ENCODE peak calls at places on chromosome 21, in four cellular contexts. Y is H9, H is fibroblast of pulmonary artery, F is tibial artery. E is an unnamed sample.
A peak's percentile ranks its signal among the peaks of the same experiment; 100 is the strongest.

GRCh38 chr21:30994917-30995316 is 43.4 kb downstream of the KRTAP19-8 start:
- DNase-seq in F (no peak), H (no peak), Y (no peak), E (no peak)

GRCh38 chr21:26795866-26796329 is 49.3 kb downstream of the ADAMTS1 start:
- DNase-seq in H (peak; percentile 99), Y (no peak), F (peak; percentile 45), E (no peak)

GRCh38 chr21:34715518-34715917 is 46.7 kb downstream of the CLIC6 start:
- DNase-seq in H (no peak), Y (no peak), F (no peak), E (no peak)

GRCh38 chr21:17783816-17784598 is 35.1 kb downstream of the C21orf91 start:
- DNase-seq in H (no peak), Y (no peak), F (no peak), E (no peak)

GRCh38 chr21:32886339-32886738 is 114.8 kb upstream of the PAXBP1 start:
- DNase-seq in Y (no peak), H (no peak), F (no peak), E (no peak)

GRCh38 chr21:32940079-32941014 is 85.4 kb upstream of the OLIG2 start:
- DNase-seq in Y (peak; percentile 55), H (peak; percentile 62), F (no peak), E (peak; percentile 34)

GRCh38 chr21:34603710-34604057 is 11.2 kb downstream of the RCAN1 start:
- DNase-seq in F (no peak), H (no peak), Y (no peak), E (no peak)

GRCh38 chr21:17462276-17462981 is 50.4 kb upstream of the CXADR start:
- DNase-seq in F (no peak), H (peak; percentile 21), Y (no peak), E (no peak)

GRCh38 chr21:18951291-18952038 is 547.9 kb upstream of the TMPRSS15 start:
- DNase-seq in F (no peak), Y (peak; percentile 62), H (peak; percentile 0), E (peak; percentile 52)

GRCh38 chr21:31866077-31866511 is 6.7 kb upstream of the HUNK start:
- DNase-seq in F (peak; percentile 75), Y (peak; percentile 93), H (peak; percentile 70), E (peak; percentile 92)

GRCh38 chr21:35738342-35738961 is 321.9 kb downstream of the SETD4 start:
- DNase-seq in F (no peak), H (peak; percentile 74), Y (no peak), E (no peak)

GRCh38 chr21:37071561-37072238 is 1.2 kb downstream of the PIGP start:
- DNase-seq in H (peak; percentile 86), Y (no peak), F (peak; percentile 82), E (no peak)

GRCh38 chr21:36706951-36707762 is 8.2 kb downstream of the SIM2 start:
- DNase-seq in F (no peak), Y (peak; percentile 63), H (peak; percentile 29), E (peak; percentile 42)

GRCh38 chr21:35940074-35940927 is 120.0 kb downstream of the SETD4 start:
- DNase-seq in Y (peak; percentile 32), H (peak; percentile 86), F (peak; percentile 28), E (peak; percentile 32)

GRCh38 chr21:39633043-39633442 is 20.3 kb downstream of the B3GALT5 start:
- DNase-seq in F (no peak), Y (no peak), H (no peak), E (no peak)

GRCh38 chr21:18950045-18950740 is 546.6 kb upstream of the TMPRSS15 start:
- DNase-seq in H (no peak), F (no peak), Y (no peak), E (no peak)

GRCh38 chr21:29753216-29753615 is 186.6 kb downstream of the GRIK1 start:
- DNase-seq in Y (no peak), F (no peak), H (peak; percentile 1), E (no peak)

GRCh38 chr21:33402011-33402979 is 918 bp upstream of the IFNGR2 start:
- DNase-seq in H (peak; percentile 86), Y (peak; percentile 60), F (peak; percentile 75), E (peak; percentile 20)

GRCh38 chr21:34511154-34511553 is 856 bp downstream of the KCNE1 start:
- DNase-seq in H (no peak), F (no peak), Y (no peak), E (no peak)

GRCh38 chr21:33655591-33656221 is 13.4 kb downstream of the ITSN1 start:
- DNase-seq in F (no peak), Y (peak; percentile 49), H (peak; percentile 90), E (no peak)

GRCh38 chr21:29407571-29407970 is 108.8 kb downstream of the BACH1 start:
- DNase-seq in Y (no peak), F (no peak), H (no peak), E (no peak)

GRCh38 chr21:40047993-40048730 is 180.9 kb downstream of the PCP4 start:
- DNase-seq in F (peak; percentile 36), Y (no peak), H (no peak), E (no peak)

DNA sequence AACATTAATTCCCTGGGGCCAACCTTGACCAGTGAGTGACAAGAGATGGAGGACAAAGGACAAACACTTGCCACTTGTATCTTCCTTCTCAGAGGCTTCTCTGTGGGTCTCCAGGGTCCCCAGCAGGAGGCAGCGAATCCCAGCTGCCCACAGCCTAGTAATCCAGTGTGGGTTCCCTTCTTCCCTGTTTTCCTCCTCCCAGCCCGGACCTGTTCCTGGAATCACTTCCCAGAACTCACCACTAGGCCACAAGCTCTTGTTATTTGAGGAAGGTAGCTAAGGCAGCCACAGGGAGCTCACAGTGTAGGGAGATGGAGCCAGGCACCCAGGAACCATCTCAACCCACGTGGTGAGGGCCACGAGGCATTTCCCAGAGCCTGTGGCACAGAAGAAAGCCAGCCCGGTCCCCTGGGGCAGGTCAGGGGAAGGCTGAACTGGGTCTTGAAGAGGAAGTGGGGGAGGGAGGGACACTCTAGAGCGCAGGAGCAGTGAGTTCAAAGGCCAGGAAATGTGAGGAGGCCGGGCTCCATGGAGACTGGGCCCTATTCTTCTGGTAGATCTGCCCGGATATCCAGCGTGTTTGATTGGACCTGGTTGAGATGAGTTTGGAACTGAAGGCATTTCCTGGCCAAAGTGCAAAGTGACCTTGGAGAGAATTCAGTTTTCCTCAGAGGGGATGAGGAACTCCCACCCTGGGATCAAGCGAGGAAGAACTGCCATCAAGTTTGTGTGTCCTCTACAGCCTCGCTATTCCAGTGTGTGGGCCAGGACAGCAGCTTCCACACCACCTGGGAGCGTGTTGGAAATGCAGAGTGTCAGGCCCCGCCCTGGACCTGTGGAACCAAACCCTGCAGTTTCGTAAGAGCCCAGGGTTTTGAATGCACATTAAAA is 20.3 kb upstream of the C2CD2 start:
- DNase-seq in Y (no peak), F (no peak), H (peak; percentile 14), E (no peak)
- TF ChIP-seq CTCF in Y (peak; percentile 55), F (no peak), H (peak; percentile 5), E (peak; percentile 44)

GRCh38 chr21:20250337-20250736 is 747.9 kb upstream of the NCAM2 start:
- DNase-seq in Y (no peak), F (no peak), H (no peak), E (no peak)
- TF ChIP-seq CTCF in Y (no peak), F (no peak), H (no peak), E (no peak)

DNA sequence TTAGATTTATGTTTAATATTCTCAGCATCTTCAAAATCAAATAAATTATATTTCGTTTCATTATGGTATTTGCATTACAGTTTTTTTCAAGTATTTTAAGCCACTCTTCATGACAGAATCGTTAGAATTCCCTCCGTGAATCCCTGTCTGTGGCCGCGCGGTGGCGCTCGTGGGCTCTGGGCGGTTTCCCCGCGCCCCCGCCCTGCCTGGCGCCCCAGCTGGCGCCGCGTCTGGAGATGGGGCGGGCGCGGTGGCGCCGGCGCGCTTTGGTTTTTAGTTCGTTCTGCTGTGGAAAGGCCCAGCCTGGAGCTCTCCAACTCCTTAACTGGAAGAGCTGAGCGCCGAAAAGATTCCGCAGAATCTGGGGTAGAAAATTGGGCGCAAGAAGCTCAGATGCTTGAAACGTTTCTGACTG is 25.7 kb downstream of the PRMT2 start:
- DNase-seq in F (no peak), H (peak; percentile 87), Y (peak; percentile 80), E (peak; percentile 67)
- TF ChIP-seq CTCF in F (peak; percentile 56), H (peak; percentile 57), Y (peak; percentile 98), E (peak; percentile 86)

GRCh38 chr21:15729674-15730483 is at the start of gene USP25:
- DNase-seq in Y (peak; percentile 89), F (peak; percentile 91), H (peak; percentile 73), E (peak; percentile 87)
- TF ChIP-seq CTCF in Y (no peak), F (peak; percentile 35), H (no peak), E (no peak)

DNA sequence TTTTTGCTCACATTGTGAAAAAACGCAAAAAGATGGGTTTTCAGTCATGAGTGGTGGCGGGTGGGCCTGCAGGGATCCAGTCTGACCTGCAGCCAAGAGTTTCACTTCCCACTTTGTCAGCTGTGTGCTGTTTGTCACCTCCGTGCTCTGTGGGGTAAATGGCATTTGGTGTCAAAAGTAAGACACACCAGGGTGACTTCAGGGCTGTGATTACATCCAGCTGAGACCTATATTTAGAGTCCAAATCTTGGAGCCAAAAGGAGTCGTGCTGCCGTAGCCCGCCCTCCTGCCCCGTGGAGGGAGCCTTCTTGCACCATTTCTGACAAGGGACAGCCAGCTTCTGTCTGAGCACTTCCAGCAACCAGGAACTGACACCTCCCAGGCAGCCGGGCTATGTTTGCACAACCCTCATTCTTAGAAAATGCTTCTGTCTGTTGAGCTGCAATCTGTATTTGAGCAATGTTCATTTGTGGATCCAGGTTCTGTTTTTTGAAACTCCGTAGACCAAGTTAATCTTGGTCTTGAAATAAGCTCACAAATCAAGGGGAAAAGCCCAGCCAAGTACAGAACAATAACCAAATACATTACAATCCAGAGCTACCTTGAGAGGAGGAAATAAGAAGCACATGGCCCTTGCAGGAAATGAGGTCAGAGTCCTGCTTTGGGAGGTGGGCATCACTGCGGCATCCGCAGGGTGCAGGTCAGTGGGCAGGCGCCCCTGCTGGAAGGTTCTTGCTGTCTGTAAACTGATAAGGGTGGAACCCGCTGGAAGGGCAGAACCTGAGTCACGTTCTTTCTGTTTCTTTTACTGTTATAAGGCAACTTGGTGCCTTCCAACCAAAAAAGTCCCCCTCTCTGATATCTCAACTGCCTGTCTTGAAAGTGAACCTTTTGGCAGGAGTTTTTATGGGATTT is 14.4 kb downstream of the ABCG1 start:
- DNase-seq in Y (peak; percentile 48), F (peak; percentile 89), H (peak; percentile 88), E (peak; percentile 53)
- TF ChIP-seq CTCF in Y (peak; percentile 47), F (peak; percentile 25), H (peak; percentile 39), E (no peak)

DNA sequence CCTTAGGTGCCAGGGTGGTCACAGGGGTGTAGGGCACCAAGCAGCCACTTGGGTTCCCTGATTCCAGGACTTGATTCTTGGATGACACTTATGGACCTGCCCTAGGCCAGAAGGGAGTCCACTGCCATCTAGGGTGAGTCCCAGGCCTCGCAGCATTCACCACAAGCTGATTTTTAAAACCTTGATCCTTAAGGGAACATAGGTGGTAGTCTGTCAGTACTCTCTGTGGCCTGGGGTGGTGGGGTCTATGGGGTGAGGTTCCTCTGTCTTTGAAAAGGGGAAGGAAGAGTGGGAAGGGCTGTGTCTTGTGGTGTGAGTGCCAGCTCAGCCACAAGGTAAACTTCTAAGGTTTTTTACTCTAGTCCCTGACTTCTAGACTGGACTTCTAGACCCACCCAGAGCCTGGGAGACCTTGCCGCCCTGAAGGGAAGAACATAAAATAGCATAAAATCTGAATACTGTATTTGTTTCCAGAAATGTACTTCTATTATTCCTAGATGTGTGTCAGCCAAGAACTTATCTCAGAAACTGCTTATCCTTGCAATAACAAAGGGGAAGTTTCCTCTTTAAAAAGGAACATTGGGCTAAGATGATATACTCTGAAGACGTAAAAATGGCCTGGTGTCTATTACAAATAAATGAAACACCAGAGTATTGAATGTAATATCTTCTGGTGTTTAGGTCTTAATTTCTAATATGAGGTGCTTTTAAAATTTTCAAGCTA is 757.3 kb downstream of the LTN1 start:
- DNase-seq in Y (peak; percentile 53), F (peak; percentile 27), H (peak; percentile 48), E (no peak)
- TF ChIP-seq CTCF in Y (peak; percentile 48), F (no peak), H (peak; percentile 33), E (no peak)

GRCh38 chr21:44911384-44912157 is 9.1 kb downstream of the ITGB2 start:
- DNase-seq in F (peak; percentile 80), Y (no peak), H (no peak), E (no peak)
- TF ChIP-seq CTCF in F (peak; percentile 41), Y (peak; percentile 53), H (no peak), E (no peak)

GRCh38 chr21:46532080-46532479 is 72.8 kb downstream of the S100B start:
- DNase-seq in Y (no peak), F (no peak), H (no peak), E (no peak)
- TF ChIP-seq CTCF in Y (peak; percentile 30), F (no peak), H (no peak), E (no peak)

E was measured in endothelial cell.